ENCODE peak calls at places on chromosomes 4 and X, in ten cellular contexts. H is endothelial cell, A is BJ, Y is HL-60, J is kidney epithelial cell, K is fibroblast of mammary gland, M is dorsolateral prefrontal cortex, D is choroid plexus epithelial cell, X is foreskin keratinocyte, Q is suprapubic skin. Z is an unnamed sample.

GRCh38 chr4:40335508-40335860 is 351 bp downstream of the CHRNA9 start:
- DNase-seq in H (no peak), A (peak; percentile 13), Y (no peak), J (no peak), K (peak; percentile 83), M (no peak), D (peak; percentile 26), X (peak; percentile 45), Q (no peak), Z (no peak)

GRCh38 chrX:14027511-14028019 is 2.1 kb downstream of the GEMIN8 start:
- DNase-seq in H (no peak), A (no peak), Y (no peak), J (no peak), K (peak; percentile 96), M (no peak), D (peak; percentile 46), X (peak; percentile 66), Q (no peak), Z (no peak)

GRCh38 chr4:168769416-168769815 is 240.6 kb downstream of the CBR4 start:
- DNase-seq in H (no peak), A (no peak), Y (no peak), J (no peak), K (peak; percentile 78), M (no peak), D (peak; percentile 86), X (no peak), Q (no peak), Z (no peak)

GRCh38 chrX:102063445-102064074 is 61.9 kb upstream of the TCEAL2 start:
- DNase-seq in H (no peak), A (no peak), Y (no peak), J (no peak), K (peak; percentile 4), M (no peak), D (no peak), X (no peak), Q (no peak), Z (no peak)

GRCh38 chr4:140806175-140806574 is 50.0 kb upstream of the TBC1D9 start:
- DNase-seq in H (no peak), A (no peak), Y (no peak), J (no peak), K (no peak), M (no peak), D (no peak), X (no peak), Q (no peak), Z (no peak)

GRCh38 chr4:170697845-170698244 is 608.1 kb upstream of the AADAT start:
- DNase-seq in H (no peak), A (no peak), Y (no peak), J (no peak), K (no peak), M (no peak), D (no peak), X (no peak), Q (no peak), Z (no peak)

GRCh38 chr4:7815562-7815961 is 124.1 kb downstream of the AFAP1 start:
- DNase-seq in H (no peak), A (no peak), Y (no peak), J (no peak), K (peak; percentile 95), M (no peak), D (peak; percentile 91), X (no peak), Q (no peak), Z (no peak)

GRCh38 chr4:7155611-7156071 is 36.7 kb upstream of the SORCS2 start:
- DNase-seq in H (no peak), A (no peak), Y (no peak), J (no peak), K (peak; percentile 56), M (no peak), D (peak; percentile 50), X (peak; percentile 47), Q (peak; percentile 68), Z (no peak)

GRCh38 chr4:41418444-41418843 is 119.5 kb upstream of the LIMCH1 start:
- DNase-seq in H (no peak), A (peak; percentile 79), Y (no peak), J (peak; percentile 66), K (no peak), M (peak; percentile 73), D (peak; percentile 64), X (no peak), Q (no peak), Z (no peak)

GRCh38 chr4:2808001-2808400 is 15.1 kb downstream of the SH3BP2 start:
- DNase-seq in H (no peak), A (no peak), Y (no peak), J (no peak), K (no peak), M (no peak), D (no peak), X (no peak), Q (no peak), Z (no peak)

GRCh38 chrX:154374361-154375155 is at the start of gene FLNA:
- DNase-seq in H (peak; percentile 19), A (no peak), Y (no peak), J (no peak), K (no peak), M (no peak), D (no peak), X (no peak), Q (no peak), Z (no peak)

GRCh38 chr4:1552451-1552850 is 131.7 kb downstream of the FAM53A start:
- DNase-seq in H (no peak), A (no peak), Y (no peak), J (no peak), K (no peak), M (no peak), D (no peak), X (no peak), Q (no peak), Z (no peak)
- TF ChIP-seq CTCF in H (no peak), A (no peak), Y (no peak), J (no peak), K (no peak), M (no peak), D (no peak), X (no peak), Q (no peak), Z (no peak)

GRCh38 chr4:152643153-152644035 is 36.4 kb downstream of the TMEM154 start:
- DNase-seq in H (no peak), A (no peak), Y (peak; percentile 88), J (no peak), K (no peak), M (no peak), D (no peak), X (no peak), Q (no peak), Z (no peak)

GRCh38 chr4:152644130-152644529 is 35.7 kb downstream of the TMEM154 start:
- DNase-seq in H (no peak), A (no peak), Y (no peak), J (no peak), K (no peak), M (no peak), D (no peak), X (no peak), Q (no peak), Z (no peak)

GRCh38 chr4:152635876-152636275 is 43.9 kb downstream of the TMEM154 start:
- DNase-seq in H (no peak), A (no peak), Y (peak; percentile 64), J (no peak), K (no peak), M (no peak), D (no peak), X (no peak), Q (no peak), Z (no peak)

GRCh38 chr4:152640058-152640921 is 39.5 kb downstream of the TMEM154 start:
- DNase-seq in H (no peak), A (no peak), Y (no peak), J (no peak), K (peak; percentile 36), M (no peak), D (peak; percentile 47), X (no peak), Q (no peak), Z (no peak)
- TF ChIP-seq CTCF in H (peak; percentile 91), A (peak; percentile 40), Y (no peak), J (peak; percentile 34), K (peak; percentile 52), M (peak; percentile 82), D (peak; percentile 53), X (peak; percentile 69), Q (peak; percentile 36), Z (peak; percentile 68)

GRCh38 chrX:23857935-23858334 is 49.8 kb downstream of the APOO start:
- DNase-seq in H (no peak), A (no peak), Y (no peak), J (no peak), K (no peak), M (no peak), D (no peak), X (no peak), Q (no peak), Z (peak; percentile 15)

GRCh38 chrX:23855569-23855968 is 52.2 kb downstream of the APOO start:
- DNase-seq in H (no peak), A (no peak), Y (no peak), J (no peak), K (no peak), M (no peak), D (peak; percentile 30), X (no peak), Q (no peak), Z (peak; percentile 19)

GRCh38 chrX:23857409-23857808 is 50.3 kb downstream of the APOO start:
- DNase-seq in H (no peak), A (no peak), Y (no peak), J (no peak), K (no peak), M (no peak), D (no peak), X (no peak), Q (no peak), Z (peak; percentile 30)

GRCh38 chrX:23864719-23865349 is 42.9 kb downstream of the APOO start:
- DNase-seq in H (no peak), A (no peak), Y (no peak), J (no peak), K (no peak), M (no peak), D (no peak), X (no peak), Q (no peak), Z (no peak)

GRCh38 chrX:23861215-23861896 is 46.4 kb downstream of the APOO start:
- DNase-seq in H (no peak), A (no peak), Y (no peak), J (no peak), K (no peak), M (no peak), D (peak; percentile 29), X (no peak), Q (no peak), Z (no peak)
- TF ChIP-seq CTCF in H (no peak), A (no peak), Y (no peak), J (no peak), K (no peak), M (no peak), D (no peak), X (no peak), Q (no peak), Z (no peak)

DNA sequence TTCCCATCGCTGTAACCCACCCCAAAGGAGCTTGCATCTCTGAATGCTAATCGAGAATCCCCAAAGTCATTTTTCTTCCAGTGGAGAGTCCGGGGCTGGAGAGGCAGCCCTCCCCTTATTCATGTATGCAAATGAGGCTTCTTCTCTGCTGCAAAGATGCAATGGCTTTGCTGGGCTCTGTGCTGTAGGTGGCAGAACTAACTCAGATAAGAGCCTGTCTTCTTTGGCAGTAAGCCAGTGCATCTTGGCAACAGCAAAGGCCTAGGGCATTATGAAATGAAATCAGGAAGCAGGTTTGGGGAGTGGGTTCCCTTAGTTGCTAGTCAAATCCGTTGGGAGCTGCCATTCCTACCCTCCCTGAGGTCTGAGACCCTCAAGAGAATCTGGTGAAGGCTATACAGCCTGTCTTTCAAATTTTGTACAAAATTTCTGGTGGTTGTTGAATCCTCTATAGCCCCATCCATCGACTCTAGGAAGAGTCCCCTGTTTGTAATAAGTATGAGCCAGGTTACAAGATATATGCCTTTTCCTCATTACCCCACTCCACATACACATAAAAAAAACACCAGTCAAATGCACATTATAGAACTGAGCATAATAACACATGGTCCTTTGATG is 290.6 kb upstream of the TAPT1 start:
- DNase-seq in H (no peak), A (no peak), Y (peak; percentile 14), J (no peak), K (peak; percentile 80), M (peak; percentile 79), D (peak; percentile 94), X (no peak), Q (no peak), Z (no peak)
- TF ChIP-seq CTCF in H (no peak), A (peak; percentile 67), Y (no peak), J (no peak), K (peak; percentile 52), M (peak; percentile 66), D (peak; percentile 85), X (no peak), Q (no peak), Z (peak; percentile 48)

Z was measured in osteocyte.